ENCODE peak calls at places on chromosomes 12 and 14, in seven cellular contexts. One of them, this sample, is unnamed. For H3K4me1, the result is how much of the 10 kb centered on the place peaks cover.

GRCh38 chr12:116529048-116529447 is 30.1 kb upstream of the MAP1LC3B2 start:
- DNase-seq in uterus: peak
- DNase-seq in body of pancreas: peak
- DNase-seq in A549: peak
- DNase-seq in Peyer's patch: no peak
- DNase-seq in ovary: no peak
- DNase-seq in HepG2: peak
- DNase-seq in this sample: no peak

GRCh38 chr12:113604666-113605065 is 133.0 kb upstream of the LHX5 start:
- DNase-seq in uterus: no peak
- DNase-seq in body of pancreas: no peak
- DNase-seq in A549: no peak
- DNase-seq in Peyer's patch: no peak
- DNase-seq in ovary: no peak
- DNase-seq in HepG2: no peak
- DNase-seq in this sample: no peak

GRCh38 chr12:54352022-54352531 is 12.2 kb downstream of the GPR84 start:
- DNase-seq in uterus: peak
- DNase-seq in body of pancreas: peak
- DNase-seq in A549: no peak
- DNase-seq in Peyer's patch: no peak
- DNase-seq in ovary: peak
- DNase-seq in HepG2: no peak
- DNase-seq in this sample: peak

GRCh38 chr14:29814153-29815057 is 113.2 kb downstream of the PRKD1 start:
- DNase-seq in uterus: peak
- DNase-seq in body of pancreas: peak
- DNase-seq in A549: no peak
- DNase-seq in Peyer's patch: no peak
- DNase-seq in ovary: peak
- DNase-seq in HepG2: no peak
- DNase-seq in this sample: peak

GRCh38 chr14:72480465-72481243 is 413.2 kb downstream of the DPF3 start:
- DNase-seq in uterus: no peak
- DNase-seq in body of pancreas: no peak
- DNase-seq in A549: no peak
- DNase-seq in Peyer's patch: no peak
- DNase-seq in ovary: no peak
- DNase-seq in HepG2: no peak
- DNase-seq in this sample: peak

GRCh38 chr12:95279835-95280234 is 62.2 kb downstream of the VEZT start:
- DNase-seq in uterus: no peak
- DNase-seq in body of pancreas: no peak
- DNase-seq in A549: no peak
- DNase-seq in Peyer's patch: no peak
- DNase-seq in ovary: no peak
- DNase-seq in HepG2: peak
- DNase-seq in this sample: no peak

GRCh38 chr14:74575507-74575906 is 36.5 kb downstream of the LTBP2 start:
- DNase-seq in uterus: no peak
- DNase-seq in body of pancreas: no peak
- DNase-seq in A549: no peak
- DNase-seq in Peyer's patch: peak
- DNase-seq in ovary: peak
- DNase-seq in HepG2: no peak
- DNase-seq in this sample: no peak

GRCh38 chr12:56521209-56521589 is 421 bp upstream of the RBMS2 start:
- DNase-seq in uterus: peak
- DNase-seq in body of pancreas: no peak
- DNase-seq in A549: no peak
- DNase-seq in Peyer's patch: no peak
- DNase-seq in ovary: no peak
- DNase-seq in HepG2: no peak
- DNase-seq in this sample: peak

GRCh38 chr12:55823419-55823818 is 5.6 kb downstream of the ORMDL2 start:
- DNase-seq in uterus: no peak
- DNase-seq in body of pancreas: no peak
- DNase-seq in A549: no peak
- DNase-seq in Peyer's patch: no peak
- DNase-seq in ovary: no peak
- DNase-seq in HepG2: peak
- DNase-seq in this sample: no peak

GRCh38 chr14:100237735-100238418 is 1.1 kb upstream of the YY1 start:
- DNase-seq in uterus: no peak
- DNase-seq in body of pancreas: peak
- DNase-seq in A549: peak
- DNase-seq in Peyer's patch: no peak
- DNase-seq in ovary: peak
- DNase-seq in HepG2: peak
- DNase-seq in this sample: peak
- TF ChIP-seq POLR2A in uterus: no peak
- TF ChIP-seq POLR2A in body of pancreas: no peak
- TF ChIP-seq POLR2A in A549: no peak
- TF ChIP-seq POLR2A in Peyer's patch: no peak
- TF ChIP-seq POLR2A in ovary: no peak
- TF ChIP-seq POLR2A in HepG2: peak
- TF ChIP-seq POLR2A in this sample: no peak

GRCh38 chr12:6868211-6869048 is 1.1 kb downstream of the TPI1 start:
- DNase-seq in uterus: no peak
- DNase-seq in body of pancreas: no peak
- DNase-seq in A549: no peak
- DNase-seq in Peyer's patch: no peak
- DNase-seq in ovary: no peak
- DNase-seq in HepG2: no peak
- DNase-seq in this sample: no peak
- H3K4me1 ChIP-seq in uterus: under half
- H3K4me1 ChIP-seq in body of pancreas: under half
- H3K4me1 ChIP-seq in A549: under half
- H3K4me1 ChIP-seq in Peyer's patch: under half
- H3K4me1 ChIP-seq in ovary: under half
- H3K4me1 ChIP-seq in HepG2: under half
- H3K4me1 ChIP-seq in this sample: under half

GRCh38 chr12:3076730-3077571 is at the start of gene TSPAN9:
- DNase-seq in uterus: peak
- DNase-seq in body of pancreas: peak
- DNase-seq in A549: peak
- DNase-seq in Peyer's patch: peak
- DNase-seq in ovary: peak
- DNase-seq in HepG2: peak
- DNase-seq in this sample: peak
- TF ChIP-seq POLR2A in uterus: peak
- TF ChIP-seq POLR2A in body of pancreas: peak
- TF ChIP-seq POLR2A in A549: peak
- TF ChIP-seq POLR2A in Peyer's patch: peak
- TF ChIP-seq POLR2A in ovary: peak
- TF ChIP-seq POLR2A in HepG2: peak
- TF ChIP-seq POLR2A in this sample: no peak

DNA sequence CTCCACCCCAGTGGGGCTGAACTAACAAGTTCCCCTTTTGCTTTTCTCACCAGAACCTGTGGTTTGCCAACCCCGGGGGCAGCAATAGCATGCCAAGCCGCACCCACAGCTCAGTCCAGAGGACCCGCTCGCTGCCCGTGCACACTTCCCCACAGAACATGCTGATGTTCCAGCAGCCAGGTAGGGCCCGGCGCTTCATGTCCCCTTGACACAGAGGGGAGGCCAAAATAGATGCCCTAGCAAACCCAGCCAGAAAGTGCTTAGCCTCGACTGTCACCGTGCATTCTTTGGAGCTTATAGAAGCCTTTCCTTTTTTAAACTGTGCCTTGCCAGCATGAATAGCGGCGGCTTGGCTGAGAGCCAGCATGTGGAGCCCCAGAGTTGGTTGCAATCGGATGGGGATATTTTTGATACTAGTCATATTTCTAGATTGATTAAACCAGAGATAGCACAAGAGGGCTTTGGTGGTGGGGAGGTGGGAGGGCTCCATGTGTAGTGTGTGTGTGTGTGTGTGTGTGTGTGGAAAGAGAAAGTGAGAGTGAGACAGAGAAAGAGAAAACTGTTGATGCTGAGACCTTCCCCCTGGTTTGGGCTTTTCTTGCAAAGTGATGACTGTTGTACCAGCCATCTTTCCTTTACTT is 126.1 kb downstream of the GCH1 start:
- DNase-seq in uterus: no peak
- DNase-seq in body of pancreas: peak
- DNase-seq in A549: no peak
- DNase-seq in Peyer's patch: no peak
- DNase-seq in ovary: no peak
- DNase-seq in HepG2: no peak
- DNase-seq in this sample: peak
- H3K4me1 ChIP-seq in uterus: under half
- H3K4me1 ChIP-seq in body of pancreas: under half
- H3K4me1 ChIP-seq in A549: under half
- H3K4me1 ChIP-seq in Peyer's patch: under half
- H3K4me1 ChIP-seq in ovary: under half
- H3K4me1 ChIP-seq in HepG2: under half
- H3K4me1 ChIP-seq in this sample: under half

DNA sequence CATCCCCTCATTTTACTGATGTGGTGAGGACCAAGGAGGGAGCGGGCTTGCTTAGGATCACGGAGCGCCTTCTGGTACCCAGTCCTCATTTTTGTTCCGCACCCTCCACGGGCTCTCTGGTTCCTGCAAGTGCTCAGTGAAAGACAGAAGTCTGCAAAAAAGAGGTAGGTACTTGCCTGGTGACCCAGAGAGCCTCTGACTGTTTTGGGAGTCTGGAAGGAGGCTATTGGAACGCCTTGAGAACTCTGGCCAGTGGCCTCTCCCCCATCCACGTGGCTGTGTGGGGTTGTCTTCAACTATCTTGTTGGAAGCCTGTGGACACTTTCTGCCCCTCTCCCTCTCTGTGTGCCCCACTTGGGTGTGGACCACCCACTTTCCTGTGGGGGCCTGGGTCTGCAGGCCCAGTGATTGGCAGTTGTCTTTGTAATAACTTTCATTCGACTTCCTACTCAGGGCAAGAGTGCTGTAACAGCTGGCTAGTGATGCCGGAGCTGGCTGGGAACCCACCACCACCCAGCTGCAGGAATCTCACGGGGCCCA is 122.7 kb downstream of the PRMT8 start:
- DNase-seq in uterus: no peak
- DNase-seq in body of pancreas: no peak
- DNase-seq in A549: no peak
- DNase-seq in Peyer's patch: no peak
- DNase-seq in ovary: no peak
- DNase-seq in HepG2: no peak
- DNase-seq in this sample: no peak
- TF ChIP-seq POLR2A in uterus: no peak
- TF ChIP-seq POLR2A in body of pancreas: no peak
- TF ChIP-seq POLR2A in A549: no peak
- TF ChIP-seq POLR2A in Peyer's patch: no peak
- TF ChIP-seq POLR2A in ovary: no peak
- TF ChIP-seq POLR2A in HepG2: no peak
- TF ChIP-seq POLR2A in this sample: no peak

GRCh38 chr12:84069079-84069661 is 843.4 kb downstream of the SLC6A15 start:
- DNase-seq in uterus: no peak
- DNase-seq in body of pancreas: no peak
- DNase-seq in A549: no peak
- DNase-seq in Peyer's patch: no peak
- DNase-seq in ovary: no peak
- DNase-seq in HepG2: no peak
- DNase-seq in this sample: no peak
- H3K4me1 ChIP-seq in uterus: under half
- H3K4me1 ChIP-seq in body of pancreas: under half
- H3K4me1 ChIP-seq in A549: under half
- H3K4me1 ChIP-seq in Peyer's patch: under half
- H3K4me1 ChIP-seq in ovary: under half
- H3K4me1 ChIP-seq in HepG2: under half
- H3K4me1 ChIP-seq in this sample: under half

DNA sequence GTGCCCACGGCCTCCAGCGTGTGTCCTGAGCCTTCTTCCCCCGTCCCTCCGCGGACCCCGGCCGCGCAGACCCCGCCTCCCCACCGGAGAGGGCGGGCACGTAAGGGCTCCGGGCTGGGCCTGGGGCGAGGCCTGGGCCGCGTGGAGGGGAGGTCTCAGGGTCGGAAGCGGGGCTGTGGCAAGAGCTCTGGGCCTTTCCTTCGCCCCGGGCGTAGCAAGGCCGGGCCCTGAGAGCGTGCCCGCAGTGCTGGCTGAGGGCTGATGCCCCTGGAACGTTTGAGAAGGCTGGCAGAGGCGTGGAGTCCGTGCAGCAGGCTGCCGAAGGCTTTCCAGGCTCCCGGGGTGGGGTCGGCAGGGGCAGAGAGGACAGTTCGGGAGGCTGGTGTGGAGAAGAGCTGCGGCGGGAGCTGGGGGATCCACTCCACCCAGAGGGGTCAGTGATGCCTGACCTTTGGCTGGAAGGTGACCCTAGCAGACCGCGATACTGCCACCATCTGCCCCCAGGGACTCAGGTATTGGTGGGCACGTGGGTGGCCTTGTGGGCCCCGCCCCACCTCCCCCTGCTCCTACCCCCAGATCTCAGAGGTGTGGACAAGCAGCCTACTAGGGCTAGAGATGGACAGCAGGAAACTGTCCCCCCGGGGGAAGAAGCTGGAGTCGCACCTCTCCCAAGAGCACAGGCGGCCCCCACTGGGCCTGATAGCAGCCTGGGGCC is 545 bp downstream of the TEX22 start:
- DNase-seq in uterus: no peak
- DNase-seq in body of pancreas: no peak
- DNase-seq in A549: no peak
- DNase-seq in Peyer's patch: no peak
- DNase-seq in ovary: no peak
- DNase-seq in HepG2: peak
- DNase-seq in this sample: no peak
- TF ChIP-seq POLR2A in uterus: no peak
- TF ChIP-seq POLR2A in body of pancreas: peak
- TF ChIP-seq POLR2A in A549: no peak
- TF ChIP-seq POLR2A in Peyer's patch: no peak
- TF ChIP-seq POLR2A in ovary: no peak
- TF ChIP-seq POLR2A in HepG2: peak
- TF ChIP-seq POLR2A in this sample: no peak

DNA sequence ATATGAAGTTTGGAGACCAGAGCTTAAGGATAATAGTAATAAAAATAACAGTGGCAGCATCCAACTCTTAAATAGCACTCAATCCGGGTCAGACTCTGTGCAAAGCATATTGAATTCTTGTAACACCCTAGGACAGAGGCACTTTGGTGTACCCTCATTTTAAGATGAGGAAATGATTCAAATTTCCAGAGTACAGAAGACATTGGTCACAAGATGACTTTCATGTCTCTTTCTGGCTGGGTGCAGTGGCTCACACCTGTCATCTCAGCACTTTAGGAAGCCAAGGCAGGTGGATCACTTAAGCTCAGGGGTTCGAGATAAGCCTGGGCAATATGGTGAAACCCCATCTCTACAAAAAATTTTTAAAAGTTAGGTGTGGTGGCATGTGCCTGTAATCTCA is 235.8 kb downstream of the SLC15A4 start:
- DNase-seq in uterus: no peak
- DNase-seq in body of pancreas: no peak
- DNase-seq in A549: no peak
- DNase-seq in Peyer's patch: no peak
- DNase-seq in ovary: no peak
- DNase-seq in HepG2: no peak
- DNase-seq in this sample: no peak
- H3K4me1 ChIP-seq in uterus: under half
- H3K4me1 ChIP-seq in body of pancreas: under half
- H3K4me1 ChIP-seq in A549: under half
- H3K4me1 ChIP-seq in Peyer's patch: under half
- H3K4me1 ChIP-seq in ovary: under half
- H3K4me1 ChIP-seq in HepG2: under half
- H3K4me1 ChIP-seq in this sample: under half